ENCODE peak calls at places on chromosome 11, in five cellular contexts. A is transverse colon, E is ovary, H is uterus, V is spleen. J is an unnamed sample.

GRCh38 chr11:122202951-122203456 is 87.0 kb upstream of the BLID start:
- DNase-seq in A (peak), E (peak), H (peak), V (peak), J (peak)

GRCh38 chr11:126816655-126817054 is 183.9 kb downstream of the KIRREL3 start:
- DNase-seq in A (no peak), E (no peak), H (no peak), V (no peak), J (no peak)

GRCh38 chr11:70879601-70880285 is 372.6 kb downstream of the SHANK2 start:
- DNase-seq in A (no peak), E (no peak), H (no peak), V (no peak), J (no peak)

GRCh38 chr11:43282607-43283440 is 29.0 kb upstream of the API5 start:
- DNase-seq in A (peak), E (peak), H (no peak), V (peak), J (no peak)

GRCh38 chr11:6629892-6630631 is 10.8 kb upstream of the TPP1 start:
- DNase-seq in A (peak), E (no peak), H (no peak), V (peak), J (no peak)

GRCh38 chr11:86671386-86672006 is 920 bp downstream of the ME3 start:
- DNase-seq in A (peak), E (peak), H (peak), V (peak), J (peak)

GRCh38 chr11:304915-305833 is 2.4 kb upstream of the IFITM2 start:
- DNase-seq in A (peak), E (peak), H (peak), V (peak), J (peak)

GRCh38 chr11:61764606-61765260 is 12.3 kb downstream of the MYRF start:
- DNase-seq in A (no peak), E (peak), H (peak), V (no peak), J (no peak)

GRCh38 chr11:43399983-43400630 is 41.4 kb downstream of the TTC17 start:
- DNase-seq in A (no peak), E (no peak), H (no peak), V (no peak), J (no peak)

GRCh38 chr11:107496011-107496410 is 38.4 kb upstream of the CWF19L2 start:
- DNase-seq in A (no peak), E (no peak), H (no peak), V (no peak), J (no peak)

GRCh38 chr11:61969838-61970452 is 2.5 kb upstream of the FTH1 start:
- DNase-seq in A (no peak), E (no peak), H (no peak), V (no peak), J (no peak)

GRCh38 chr11:78350646-78351165 is 66.9 kb downstream of the GAB2 start:
- DNase-seq in A (no peak), E (no peak), H (no peak), V (no peak), J (peak)

GRCh38 chr11:1297011-1297575 is 12.3 kb downstream of the TOLLIP start:
- DNase-seq in A (no peak), E (peak), H (peak), V (peak), J (peak)

GRCh38 chr11:76291576-76292526 is 85.5 kb upstream of the WNT11 start:
- DNase-seq in A (no peak), E (no peak), H (no peak), V (no peak), J (no peak)

GRCh38 chr11:125777309-125777708 is 1.3 kb downstream of the PATE2 start:
- DNase-seq in A (no peak), E (no peak), H (no peak), V (no peak), J (no peak)

GRCh38 chr11:44618561-44619425 is 53.3 kb downstream of the CD82 start:
- DNase-seq in A (peak), E (peak), H (peak), V (peak), J (peak)

GRCh38 chr11:2928605-2929510 is at the start of gene PHLDA2:
- DNase-seq in A (peak), E (peak), H (no peak), V (peak), J (no peak)

GRCh38 chr11:78474451-78474850 is 56.8 kb upstream of the GAB2 start:
- DNase-seq in A (no peak), E (no peak), H (no peak), V (no peak), J (no peak)

GRCh38 chr11:69893631-69894030 is 74.4 kb upstream of the FGF3 start:
- DNase-seq in A (no peak), E (no peak), H (no peak), V (peak), J (no peak)

GRCh38 chr11:73135346-73136284 is 6.5 kb downstream of the FCHSD2 start:
- DNase-seq in A (no peak), E (no peak), H (no peak), V (no peak), J (no peak)

GRCh38 chr11:12684821-12685220 is 10.6 kb downstream of the TEAD1 start:
- DNase-seq in A (peak), E (no peak), H (no peak), V (no peak), J (no peak)

GRCh38 chr11:66365711-66366619 is 5.6 kb downstream of the SLC29A2 start:
- DNase-seq in A (no peak), E (no peak), H (no peak), V (peak), J (peak)

GRCh38 chr11:115676206-115676605 is 172.0 kb upstream of the CADM1 start:
- DNase-seq in A (no peak), E (no peak), H (no peak), V (no peak), J (no peak)

GRCh38 chr11:95445746-95446333 is 214.8 kb upstream of the SESN3 start:
- DNase-seq in A (no peak), E (no peak), H (no peak), V (no peak), J (no peak)

GRCh38 chr11:88206746-88207145 is 31.5 kb upstream of the RAB38 start:
- DNase-seq in A (no peak), E (no peak), H (no peak), V (no peak), J (no peak)

GRCh38 chr11:31366795-31367194 is 2.7 kb downstream of the DCDC1 start:
- DNase-seq in A (no peak), E (no peak), H (no peak), V (no peak), J (no peak)

GRCh38 chr11:123653997-123654565 is 343 bp downstream of the SCN3B start:
- DNase-seq in A (peak), E (peak), H (no peak), V (peak), J (peak)

GRCh38 chr11:61148016-61148640 is 13.1 kb downstream of the VPS37C start:
- DNase-seq in A (no peak), E (no peak), H (no peak), V (peak), J (peak)

GRCh38 chr11:62000539-62001446 is 33.4 kb upstream of the FTH1 start:
- DNase-seq in A (no peak), E (no peak), H (no peak), V (peak), J (no peak)

GRCh38 chr11:69076129-69076791 is 27.5 kb downstream of the TPCN2 start:
- DNase-seq in A (no peak), E (no peak), H (no peak), V (no peak), J (no peak)

GRCh38 chr11:47551086-47551485 is 1.8 kb downstream of the CELF1 start:
- DNase-seq in A (no peak), E (no peak), H (no peak), V (no peak), J (no peak)

GRCh38 chr11:111833524-111833923 is 37.9 kb downstream of the ALG9 start:
- DNase-seq in A (no peak), E (no peak), H (no peak), V (no peak), J (no peak)

DNA sequence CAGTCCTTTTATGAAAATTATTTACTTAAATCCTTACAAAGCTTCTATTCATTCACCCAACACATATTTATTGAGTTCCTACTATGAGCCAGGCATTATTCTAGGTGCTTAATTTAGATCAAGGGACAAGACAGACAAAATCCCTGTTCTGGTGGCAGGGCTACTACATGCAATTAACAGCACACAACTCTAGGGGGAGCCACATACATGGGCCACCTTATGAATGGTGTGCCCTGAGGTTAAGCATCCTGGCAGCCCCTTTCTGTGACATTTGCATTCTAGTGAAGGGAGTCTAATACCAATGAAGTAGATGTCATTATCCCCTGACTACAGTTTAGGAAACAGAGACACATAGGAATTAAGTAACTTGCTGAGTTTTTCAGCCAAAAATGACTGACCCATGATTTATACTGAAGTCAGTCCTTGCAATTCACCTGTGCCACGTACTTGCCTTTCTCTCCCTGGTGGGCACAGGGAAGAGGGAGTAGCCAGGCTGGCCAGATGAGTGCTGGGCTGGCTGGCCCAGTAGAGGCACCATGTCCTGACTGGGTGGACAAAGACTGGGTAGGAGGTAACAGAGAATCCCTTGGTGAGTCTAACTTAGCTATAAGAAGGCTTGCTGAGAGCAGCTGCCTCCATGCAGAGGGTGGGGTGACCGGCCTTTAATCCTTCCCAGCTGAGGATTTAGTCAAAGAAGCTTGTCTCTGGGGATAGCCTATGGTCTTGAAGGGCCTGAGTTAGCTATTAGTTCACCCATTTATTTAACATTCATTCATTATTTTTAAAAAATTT is 52.0 kb upstream of the ELF5 start:
- DNase-seq in A (no peak), E (no peak), H (no peak), V (no peak), J (no peak)
- TF ChIP-seq CTCF in A (no peak), E (no peak), H (no peak), V (no peak), J (no peak)

GRCh38 chr11:72002841-72003775 is 4.4 kb downstream of the IL18BP start:
- DNase-seq in A (no peak), E (no peak), H (no peak), V (no peak), J (no peak)
- TF ChIP-seq POLR2A in A (no peak), E (no peak), H (no peak), V (no peak), J (no peak)

GRCh38 chr11:59810189-59810910 is at the start of gene MRPL16:
- DNase-seq in A (peak), E (peak), H (peak), V (peak), J (peak)
- TF ChIP-seq CTCF in A (peak), E (no peak), H (no peak), V (peak), J (no peak)

GRCh38 chr11:11620251-11620965 is 1.4 kb downstream of the GALNT18 start:
- DNase-seq in A (peak), E (peak), H (peak), V (peak), J (peak)
- TF ChIP-seq POLR2A in A (peak), E (no peak), H (no peak), V (no peak), J (no peak)

GRCh38 chr11:18723991-18724390 is 2.0 kb downstream of the IGSF22 start:
- DNase-seq in A (no peak), E (no peak), H (no peak), V (no peak), J (no peak)

GRCh38 chr11:18721576-18722292 is 4.3 kb downstream of the IGSF22 start:
- DNase-seq in A (peak), E (peak), H (peak), V (peak), J (no peak)

GRCh38 chr11:18720086-18720810 is 5.7 kb downstream of the IGSF22 start:
- DNase-seq in A (no peak), E (no peak), H (peak), V (no peak), J (no peak)

GRCh38 chr11:18720811-18721575 is 5.0 kb downstream of the IGSF22 start:
- DNase-seq in A (peak), E (peak), H (peak), V (peak), J (peak)

GRCh38 chr11:18722293-18722637 is 3.7 kb downstream of the IGSF22 start:
- DNase-seq in A (no peak), E (no peak), H (no peak), V (no peak), J (no peak)
- TF ChIP-seq CTCF in A (no peak), E (no peak), H (no peak), V (no peak), J (no peak)